ENCODE peak calls at places on chromosome 4, in five cellular contexts. L is activated T-cell treated with anti-CD3 and anti-CD28 coated beads, Interleukin-2, amount 50 U/mL, for 4 hours; N is astrocyte of the spinal cord; H is activated CD4-positive, alpha-beta T cell treated with anti-CD3 and anti-CD28 coated beads, Interleukin-2, amount 10 ng/mL, durations not matched to agents 7 days and 5 days; S is NCI-H1694 treated with DMSO at 0.1 percent for 48 hours. Z is an unnamed sample.
A peak's percentile ranks its signal among the peaks of the same experiment; 100 is the strongest.

GRCh38 chr4:36173923-36174322 is 70.4 kb downstream of the ARAP2 start:
- DNase-seq in S (no peak), N (no peak), L (no peak), H (no peak), Z (no peak)

GRCh38 chr4:38583102-38583501 is 80.9 kb upstream of the KLF3 start:
- DNase-seq in L (no peak), S (no peak), N (peak; percentile 54), H (no peak), Z (no peak)

GRCh38 chr4:1964443-1964842 is 44.3 kb downstream of the NELFA start:
- DNase-seq in L (no peak), H (no peak), S (no peak), N (no peak), Z (no peak)

GRCh38 chr4:23333946-23334878 is 555.6 kb downstream of the PPARGC1A start:
- DNase-seq in H (peak; percentile 56), S (no peak), L (no peak), N (peak; percentile 96), Z (no peak)

GRCh38 chr4:79678472-79679202 is 270.6 kb upstream of the GK2 start:
- DNase-seq in N (peak; percentile 32), S (no peak), H (no peak), L (no peak), Z (no peak)

GRCh38 chr4:40395908-40396806 is 61.0 kb downstream of the CHRNA9 start:
- DNase-seq in L (no peak), S (no peak), H (no peak), N (peak; percentile 45), Z (no peak)

GRCh38 chr4:150123982-150124670 is 45.9 kb downstream of the DCLK2 start:
- DNase-seq in N (peak; percentile 18), H (no peak), S (no peak), L (no peak), Z (no peak)

GRCh38 chr4:135243960-135244561 is 1042.5 kb upstream of the PABPC4L start:
- DNase-seq in N (peak; percentile 28), L (no peak), H (no peak), S (no peak), Z (peak; percentile 18)

GRCh38 chr4:153142700-153143438 is 61.4 kb upstream of the TRIM2 start:
- DNase-seq in S (peak; percentile 85), H (peak; percentile 68), L (peak; percentile 43), N (peak; percentile 82), Z (no peak)

GRCh38 chr4:42397256-42397634 is at the start of gene SHISA3:
- DNase-seq in H (peak; percentile 38), L (no peak), N (peak; percentile 17), S (no peak), Z (no peak)

GRCh38 chr4:24978291-24979072 is 52.3 kb downstream of the LGI2 start:
- DNase-seq in L (no peak), S (no peak), N (no peak), H (no peak), Z (no peak)

GRCh38 chr4:37561803-37562207 is 124.4 kb downstream of the RELL1 start:
- DNase-seq in N (peak; percentile 60), L (no peak), H (no peak), S (no peak), Z (no peak)

GRCh38 chr4:27666943-27667342 is 806.3 kb downstream of the STIM2 start:
- DNase-seq in L (no peak), N (no peak), S (no peak), H (no peak), Z (no peak)

GRCh38 chr4:119035941-119036737 is 99.5 kb upstream of the MYOZ2 start:
- DNase-seq in N (no peak), S (no peak), H (no peak), L (no peak), Z (no peak)

GRCh38 chr4:87317527-87317926 is 5.2 kb downstream of the HSD17B13 start:
- DNase-seq in L (no peak), H (no peak), S (no peak), N (no peak), Z (no peak)

GRCh38 chr4:8077181-8078108 is 81.2 kb downstream of the ABLIM2 start:
- DNase-seq in H (no peak), N (no peak), L (no peak), S (no peak), Z (no peak)

GRCh38 chr4:61336911-61337310 is 136.8 kb downstream of the ADGRL3 start:
- DNase-seq in L (no peak), N (no peak), H (no peak), S (no peak), Z (no peak)

GRCh38 chr4:47749858-47750257 is 88.0 kb downstream of the CORIN start:
- DNase-seq in L (no peak), H (no peak), S (no peak), N (no peak), Z (no peak)

GRCh38 chr4:156948738-156949137 is 22.9 kb downstream of the PDGFC start:
- DNase-seq in S (no peak), H (no peak), N (peak; percentile 46), L (no peak), Z (no peak)

GRCh38 chr4:68074397-68074796 is 55.3 kb downstream of the TMPRSS11F start:
- DNase-seq in S (no peak), N (no peak), L (no peak), H (no peak), Z (no peak)

Z was measured in AG09309.